ENCODE peak calls at places on chromosome 4, in four cellular contexts. Y, R, B and U are unnamed samples.
A peak's percentile ranks its signal among the peaks of the same experiment; 100 is the strongest.

GRCh38 chr4:41594439-41594838 is 56.5 kb downstream of the LIMCH1 start:
- DNase-seq in B (no peak), Y (no peak), R (no peak), U (no peak)

GRCh38 chr4:86924805-86925204 is 10.0 kb upstream of the AFF1 start:
- DNase-seq in B (peak; percentile 93), Y (no peak), R (no peak), U (no peak)

GRCh38 chr4:120659626-120660170 is 262.8 kb downstream of the PRDM5 start:
- DNase-seq in Y (no peak), R (no peak), B (no peak), U (no peak)

GRCh38 chr4:7410470-7410869 is 24.3 kb downstream of the PSAPL1 start:
- DNase-seq in R (no peak), Y (no peak), B (no peak), U (no peak)

GRCh38 chr4:73740353-73740778 is at the start of gene CXCL8:
- DNase-seq in Y (no peak), B (peak; percentile 80), R (no peak), U (peak; percentile 24)

GRCh38 chr4:7938513-7939376 is 916 bp downstream of the AFAP1 start:
- DNase-seq in B (peak; percentile 54), Y (peak; percentile 18), R (peak; percentile 82), U (peak; percentile 62)

GRCh38 chr4:150547154-150547838 is 34.7 kb upstream of the MAB21L2 start:
- DNase-seq in Y (no peak), R (no peak), B (no peak), U (no peak)

GRCh38 chr4:95548738-95549245 is at the start of gene UNC5C:
- DNase-seq in Y (no peak), R (peak; percentile 93), B (peak; percentile 23), U (peak; percentile 83)

GRCh38 chr4:102862747-102863146 is 6.0 kb upstream of the CISD2 start:
- DNase-seq in R (no peak), B (no peak), Y (no peak), U (no peak)

GRCh38 chr4:54093609-54094240 is 6.2 kb upstream of the GSX2 start:
- DNase-seq in Y (no peak), B (no peak), R (no peak), U (no peak)

GRCh38 chr4:99593781-99594636 is 19.4 kb downstream of the MTTP start:
- DNase-seq in R (no peak), Y (no peak), B (no peak), U (no peak)

GRCh38 chr4:139872274-139872673 is 206.7 kb downstream of the MGST2 start:
- DNase-seq in R (no peak), Y (no peak), B (peak; percentile 71), U (peak; percentile 37)

GRCh38 chr4:5711479-5712184 is 631 bp downstream of the EVC start:
- DNase-seq in B (peak; percentile 44), R (peak; percentile 82), Y (no peak), U (no peak)

GRCh38 chr4:48175328-48175727 is 41.3 kb upstream of the TXK start:
- DNase-seq in Y (no peak), B (no peak), R (no peak), U (no peak)

GRCh38 chr4:22434895-22435294 is 81.0 kb downstream of the ADGRA3 start:
- DNase-seq in Y (no peak), R (no peak), B (no peak), U (peak; percentile 76)

GRCh38 chr4:74205046-74205445 is 47.1 kb downstream of the MTHFD2L start:
- DNase-seq in B (no peak), Y (no peak), R (no peak), U (no peak)

GRCh38 chr4:40630335-40631021 is 814 bp upstream of the RBM47 start:
- DNase-seq in B (no peak), Y (no peak), R (no peak), U (peak; percentile 69)

GRCh38 chr4:112633477-112634235 is 3.1 kb downstream of the ZGRF1 start:
- DNase-seq in Y (no peak), B (peak; percentile 35), R (no peak), U (peak; percentile 28)

GRCh38 chr4:158013858-158014257 is 159.0 kb downstream of the GASK1B start:
- DNase-seq in B (no peak), R (no peak), Y (no peak), U (no peak)

GRCh38 chr4:54228563-54229501 is at the start of gene PDGFRA:
- DNase-seq in R (peak; percentile 79), Y (no peak), B (peak; percentile 75), U (peak; percentile 85)

GRCh38 chr4:173370130-173370476 is 651 bp upstream of the SAP30 start:
- DNase-seq in Y (peak; percentile 53), B (no peak), R (peak; percentile 85), U (no peak)

GRCh38 chr4:766559-767283 is 59.2 kb downstream of the CPLX1 start:
- DNase-seq in B (no peak), Y (no peak), R (no peak), U (no peak)

GRCh38 chr4:166290426-166290825 is 417.4 kb downstream of the TLL1 start:
- DNase-seq in B (no peak), R (no peak), Y (no peak), U (no peak)

GRCh38 chr4:47315346-47315745 is 148.2 kb downstream of the COMMD8 start:
- DNase-seq in Y (no peak), B (no peak), R (no peak), U (no peak)

GRCh38 chr4:18020671-18021469 is 685 bp downstream of the LCORL start:
- DNase-seq in B (peak; percentile 94), Y (peak; percentile 40), R (peak; percentile 86), U (peak; percentile 85)

GRCh38 chr4:16573181-16573580 is 325.3 kb downstream of the LDB2 start:
- DNase-seq in B (no peak), R (no peak), Y (no peak), U (no peak)

GRCh38 chr4:81919238-81919637 is 447.5 kb upstream of the RASGEF1B start:
- DNase-seq in R (no peak), Y (no peak), B (no peak), U (peak; percentile 34)

GRCh38 chr4:1167244-1167949 is 5.0 kb downstream of the SPON2 start:
- DNase-seq in B (peak; percentile 42), R (peak; percentile 95), Y (peak; percentile 86), U (peak; percentile 91)

GRCh38 chr4:111074523-111075114 is 451.7 kb upstream of the PITX2 start:
- DNase-seq in Y (no peak), B (no peak), R (no peak), U (no peak)

GRCh38 chr4:89056953-89057398 is at the start of gene FAM13A:
- DNase-seq in B (peak; percentile 82), Y (no peak), R (peak; percentile 87), U (peak; percentile 97)

GRCh38 chr4:98662619-98663225 is 4.3 kb upstream of the TSPAN5 start:
- DNase-seq in Y (no peak), B (no peak), R (no peak), U (no peak)

GRCh38 chr4:174604198-174604597 is 81.9 kb upstream of the HPGD start:
- DNase-seq in B (no peak), R (no peak), Y (no peak), U (peak; percentile 57)

GRCh38 chr4:17613761-17614415 is 553 bp upstream of the MED28 start:
- DNase-seq in B (peak; percentile 78), Y (peak; percentile 16), R (no peak), U (peak; percentile 23)

GRCh38 chr4:154630307-154630706 is 17.9 kb upstream of the FGG start:
- DNase-seq in B (no peak), R (no peak), Y (no peak), U (no peak)

GRCh38 chr4:2172627-2173231 is 69.2 kb downstream of the HAUS3 start:
- DNase-seq in Y (no peak), B (no peak), R (no peak), U (no peak)

GRCh38 chr4:16914208-16914607 is 15.8 kb upstream of the LDB2 start:
- DNase-seq in Y (no peak), B (peak; percentile 33), R (no peak), U (no peak)

GRCh38 chr4:155208258-155209054 is at the start of gene NPY2R:
- DNase-seq in Y (no peak), B (no peak), R (peak; percentile 66), U (peak; percentile 28)

GRCh38 chr4:103478729-103479128 is 241.1 kb downstream of the TACR3 start:
- DNase-seq in Y (no peak), B (no peak), R (no peak), U (no peak)

GRCh38 chr4:101136373-101137370 is 210.7 kb downstream of the PPP3CA start:
- DNase-seq in R (no peak), Y (no peak), B (no peak), U (no peak)

GRCh38 chr4:101141230-101141629 is 206.1 kb downstream of the PPP3CA start:
- DNase-seq in R (no peak), B (no peak), Y (no peak), U (no peak)

GRCh38 chr4:101140228-101140627 is 207.1 kb downstream of the PPP3CA start:
- DNase-seq in R (no peak), Y (no peak), B (no peak), U (no peak)

GRCh38 chr4:101135371-101136010 is 211.8 kb downstream of the PPP3CA start:
- DNase-seq in B (no peak), Y (no peak), R (no peak), U (no peak)
- H3K4me3 ChIP-seq in B (no peak overlapping the region), Y (no peak overlapping the region), R (peak overlapping the region; percentile 20), U (no peak overlapping the region)

GRCh38 chr4:183688216-183688615 is 29.1 kb downstream of the TRAPPC11 start:
- DNase-seq in Y (no peak), B (no peak), R (no peak), U (no peak)
- H3K4me3 ChIP-seq in Y (no peak overlapping the region), B (no peak overlapping the region), R (no peak overlapping the region), U (no peak overlapping the region)

GRCh38 chr4:85489273-85489672 is 14.3 kb downstream of the ARHGAP24 start:
- DNase-seq in Y (no peak), R (no peak), B (peak; percentile 32), U (peak; percentile 26)
- H3K4me3 ChIP-seq in Y (no peak overlapping the region), R (no peak overlapping the region), B (no peak overlapping the region), U (no peak overlapping the region)

DNA sequence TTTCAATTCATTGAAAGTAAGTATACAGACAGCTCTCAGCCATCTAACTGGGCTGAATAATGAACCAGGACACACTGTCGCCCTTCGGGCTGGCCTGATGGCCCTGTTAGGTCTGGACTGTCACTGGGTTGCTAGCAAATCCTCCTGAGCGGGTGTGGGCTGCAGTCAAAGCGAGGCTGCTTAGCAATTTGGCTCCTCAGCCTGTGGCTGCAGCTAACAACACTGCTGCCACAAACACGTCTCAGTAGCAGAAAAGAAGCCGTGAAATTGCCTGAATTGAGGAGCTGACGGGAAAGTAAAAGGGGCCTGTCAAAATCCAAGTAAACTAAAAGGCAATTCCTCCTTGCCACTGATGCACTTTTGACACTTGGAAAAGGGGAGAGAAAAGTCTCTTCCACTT is 72.8 kb downstream of the SMIM20 start:
- DNase-seq in B (no peak), R (no peak), Y (no peak), U (no peak)
- H3K4me3 ChIP-seq in B (no peak overlapping the region), R (no peak overlapping the region), Y (no peak overlapping the region), U (no peak overlapping the region)

GRCh38 chr4:78056265-78057129 is 626 bp upstream of the FRAS1 start:
- DNase-seq in R (peak; percentile 76), Y (no peak), B (peak; percentile 22), U (peak; percentile 90)
- H3K4me3 ChIP-seq in R (peak overlapping the region; percentile 49), Y (peak overlapping the region; percentile 71), B (peak overlapping the region; percentile 26), U (peak overlapping the region; percentile 88)